ENCODE peak calls at places on chromosome 10, in nine cellular contexts. D, P, N, K, J, R, V, A and M are unnamed samples.

GRCh38 chr10:28533571-28534304 is 820 bp downstream of the WAC start:
- DNase-seq in R (peak; percentile 48), V (peak; percentile 13), K (peak; percentile 39), P (peak; percentile 32), A (no peak), D (no peak), N (no peak), J (no peak), M (peak; percentile 28)

GRCh38 chr10:354901-355617 is 219.8 kb downstream of the ZMYND11 start:
- DNase-seq in D (no peak), P (no peak), V (no peak), K (no peak), J (no peak), R (no peak), A (no peak), N (no peak), M (no peak)

GRCh38 chr10:79129361-79129997 is 60.7 kb downstream of the ZMIZ1 start:
- DNase-seq in P (no peak), N (no peak), A (no peak), K (peak; percentile 57), D (peak; percentile 55), J (no peak), V (no peak), R (peak; percentile 38), M (no peak)

GRCh38 chr10:86113501-86113900 is 253.1 kb downstream of the GRID1 start:
- DNase-seq in R (no peak), P (no peak), A (no peak), V (no peak), K (no peak), J (no peak), N (no peak), D (no peak), M (no peak)

GRCh38 chr10:99529483-99530107 is 3.1 kb upstream of the NKX2-3 start:
- DNase-seq in R (no peak), N (no peak), J (no peak), V (no peak), A (no peak), D (no peak), P (no peak), K (no peak), M (no peak)

GRCh38 chr10:70584941-70585544 is 17.5 kb downstream of the PRF1 start:
- DNase-seq in A (peak; percentile 89), N (peak; percentile 51), P (no peak), V (peak; percentile 42), D (no peak), R (no peak), K (peak; percentile 16), J (peak; percentile 83), M (no peak)

GRCh38 chr10:100669616-100670015 is 75.8 kb upstream of the PAX2 start:
- DNase-seq in R (no peak), D (no peak), J (no peak), V (no peak), A (no peak), P (no peak), K (no peak), N (no peak), M (no peak)

GRCh38 chr10:90858489-90858968 is 690 bp upstream of the HTR7 start:
- DNase-seq in V (no peak), D (no peak), N (no peak), A (no peak), P (no peak), K (no peak), R (no peak), J (no peak), M (no peak)

GRCh38 chr10:128017825-128018224 is 108.4 kb downstream of the MKI67 start:
- DNase-seq in J (no peak), A (no peak), D (no peak), P (no peak), R (no peak), V (no peak), N (no peak), K (no peak), M (no peak)

GRCh38 chr10:95601116-95601719 is 40.0 kb upstream of the SORBS1 start:
- DNase-seq in D (peak; percentile 80), R (peak; percentile 92), A (peak; percentile 77), K (peak; percentile 86), N (peak; percentile 32), P (peak; percentile 32), J (peak; percentile 50), V (peak; percentile 55), M (peak; percentile 92)

GRCh38 chr10:89025453-89025852 is 34.9 kb downstream of the FAS start:
- DNase-seq in N (no peak), J (no peak), P (no peak), A (no peak), K (no peak), R (no peak), V (no peak), D (no peak), M (no peak)

GRCh38 chr10:89342219-89342966 is 14.6 kb downstream of the IFIT3 start:
- DNase-seq in K (peak; percentile 96), A (no peak), D (peak; percentile 21), N (no peak), R (peak; percentile 96), J (no peak), P (no peak), V (no peak), M (peak; percentile 95)

GRCh38 chr10:116742367-116743265 is at the start of gene HSPA12A:
- DNase-seq in A (peak; percentile 27), N (peak; percentile 2), D (peak; percentile 82), P (peak; percentile 47), R (peak; percentile 93), V (peak; percentile 16), J (peak; percentile 9), K (peak; percentile 90), M (peak; percentile 87)

GRCh38 chr10:78747366-78747955 is 321.3 kb upstream of the ZMIZ1 start:
- DNase-seq in K (no peak), N (no peak), A (no peak), P (no peak), V (no peak), D (no peak), J (no peak), R (no peak), M (no peak)

GRCh38 chr10:48454302-48455054 is 148.0 kb downstream of the MAPK8 start:
- DNase-seq in K (no peak), P (no peak), D (no peak), R (no peak), V (no peak), N (no peak), A (no peak), J (no peak), M (no peak)

GRCh38 chr10:14173391-14173705 is 157.4 kb downstream of the FRMD4A start:
- DNase-seq in P (no peak), D (no peak), J (no peak), A (no peak), R (peak; percentile 23), V (no peak), K (peak; percentile 30), N (no peak), M (peak; percentile 28)

GRCh38 chr10:104328916-104329710 is 9.2 kb downstream of the ITPRIP start:
- DNase-seq in A (peak; percentile 36), N (peak; percentile 19), D (peak; percentile 98), V (no peak), K (peak; percentile 93), R (peak; percentile 98), J (no peak), P (no peak), M (peak; percentile 97)

GRCh38 chr10:35270100-35270499 is 66.2 kb upstream of the CCNY start:
- DNase-seq in J (no peak), R (no peak), K (no peak), V (no peak), D (peak; percentile 34), P (no peak), A (no peak), N (no peak), M (no peak)

GRCh38 chr10:26474062-26474461 is 35.9 kb downstream of the APBB1IP start:
- DNase-seq in P (no peak), V (no peak), J (no peak), A (no peak), D (no peak), N (no peak), R (no peak), K (no peak), M (no peak)

GRCh38 chr10:33109384-33109783 is 151.4 kb upstream of the ITGB1 start:
- DNase-seq in R (no peak), A (no peak), V (no peak), N (no peak), J (no peak), D (no peak), P (no peak), K (no peak), M (no peak)

GRCh38 chr10:49161411-49161997 is 26.7 kb downstream of the TMEM273 start:
- DNase-seq in A (no peak), V (no peak), R (peak; percentile 68), J (no peak), P (no peak), D (peak; percentile 44), N (peak; percentile 0), K (peak; percentile 35), M (peak; percentile 46)

GRCh38 chr10:132411561-132412253 is 14.7 kb downstream of the PWWP2B start:
- DNase-seq in R (peak; percentile 19), N (no peak), V (no peak), K (peak; percentile 46), D (no peak), P (no peak), A (no peak), J (no peak), M (peak; percentile 18)

GRCh38 chr10:112775892-112776679 is 174.0 kb upstream of the TCF7L2 start:
- DNase-seq in P (no peak), A (peak; percentile 69), R (no peak), J (no peak), N (peak; percentile 60), V (peak; percentile 19), K (no peak), D (no peak), M (no peak)

GRCh38 chr10:53770903-53771302 is 998.3 kb upstream of the MBL2 start:
- DNase-seq in R (no peak), D (no peak), N (no peak), P (no peak), J (no peak), K (no peak), A (no peak), V (no peak), M (no peak)

GRCh38 chr10:131947631-131948347 is 33.9 kb downstream of the BNIP3 start:
- DNase-seq in J (no peak), N (no peak), A (no peak), V (no peak), R (peak; percentile 82), P (no peak), D (peak; percentile 63), K (peak; percentile 87), M (peak; percentile 83)

GRCh38 chr10:17645591-17646345 is 1.8 kb downstream of the STAM start:
- DNase-seq in N (no peak), V (no peak), D (peak; percentile 9), K (peak; percentile 46), A (no peak), R (peak; percentile 56), P (no peak), J (no peak), M (no peak)

GRCh38 chr10:103616705-103617361 is 123.3 kb downstream of the NEURL1 start:
- DNase-seq in K (peak; percentile 96), N (no peak), P (no peak), D (no peak), R (peak; percentile 90), V (no peak), A (no peak), J (no peak), M (peak; percentile 90)

GRCh38 chr10:71423268-71423667 is 26.5 kb downstream of the CDH23 start:
- DNase-seq in P (no peak), R (no peak), V (no peak), N (no peak), K (no peak), J (no peak), D (no peak), A (no peak), M (no peak)

GRCh38 chr10:115762029-115762428 is 511.0 kb downstream of the GFRA1 start:
- DNase-seq in A (no peak), R (no peak), J (no peak), P (no peak), V (no peak), D (no peak), K (peak; percentile 44), N (no peak), M (no peak)

GRCh38 chr10:72503694-72504438 is 122.0 kb downstream of the MICU1 start:
- DNase-seq in V (no peak), R (no peak), P (no peak), D (no peak), N (no peak), J (no peak), A (no peak), K (no peak), M (no peak)